ENCODE peak calls at places on chromosomes 2 and 18, in four cellular contexts. O is nephron progenitor cell, E is BJ, X is HFFc6. U is an unnamed sample.

GRCh38 chr18:21406111-21406510 is 164.1 kb downstream of the GREB1L start:
- DNase-seq in O (no peak), E (no peak), X (no peak), U (no peak)

GRCh38 chr2:241282553-241282952 is 32.9 kb downstream of the HDLBP start:
- DNase-seq in O (no peak), E (no peak), X (no peak), U (no peak)

GRCh38 chr2:164389411-164389810 is 231.9 kb downstream of the GRB14 start:
- DNase-seq in O (no peak), E (no peak), X (no peak), U (no peak)

GRCh38 chr2:149630445-149630844 is 42.9 kb upstream of the MMADHC start:
- DNase-seq in O (no peak), E (no peak), X (no peak), U (no peak)

GRCh38 chr2:151946856-151947523 is 118.8 kb upstream of the ARL5A start:
- DNase-seq in O (peak; percentile 40), E (no peak), X (no peak), U (peak; percentile 45)

GRCh38 chr2:218343591-218343990 is 13.1 kb upstream of the CATIP start:
- DNase-seq in O (no peak), E (no peak), X (peak; percentile 44), U (no peak)

GRCh38 chr2:33378551-33379220 is 97.8 kb upstream of the RASGRP3 start:
- DNase-seq in O (no peak), E (no peak), X (no peak), U (peak; percentile 8)

GRCh38 chr2:44267269-44268258 is 7.7 kb upstream of the SLC3A1 start:
- DNase-seq in O (no peak), E (no peak), X (peak; percentile 6), U (no peak)

GRCh38 chr2:168727904-168728470 is 74.5 kb upstream of the NOSTRIN start:
- DNase-seq in O (no peak), E (no peak), X (no peak), U (no peak)

GRCh38 chr2:213317929-213318328 is 33.7 kb downstream of the SPAG16 start:
- DNase-seq in O (no peak), E (peak; percentile 19), X (peak; percentile 50), U (no peak)

GRCh38 chr2:13611939-13612338 is 895.2 kb downstream of the TRIB2 start:
- DNase-seq in O (no peak), E (no peak), X (no peak), U (no peak)

GRCh38 chr2:12730265-12730664 is 13.5 kb downstream of the TRIB2 start:
- DNase-seq in O (no peak), E (no peak), X (no peak), U (no peak)

GRCh38 chr18:62334110-62334509 is 9.0 kb downstream of the TNFRSF11A start:
- DNase-seq in O (no peak), E (no peak), X (peak; percentile 8), U (no peak)

GRCh38 chr2:188132385-188132784 is 159.3 kb upstream of the GULP1 start:
- DNase-seq in O (no peak), E (no peak), X (no peak), U (no peak)

GRCh38 chr2:237863102-237863511 is 3.7 kb downstream of the RAMP1 start:
- DNase-seq in O (no peak), E (no peak), X (no peak), U (no peak)

GRCh38 chr2:119207447-119207846 is 16.2 kb upstream of the STEAP3 start:
- DNase-seq in O (no peak), E (no peak), X (no peak), U (no peak)

GRCh38 chr18:62839874-62840713 is 124.8 kb downstream of the PHLPP1 start:
- DNase-seq in O (no peak), E (no peak), X (no peak), U (no peak)

GRCh38 chr18:52670903-52671302 is 330.9 kb downstream of the DCC start:
- DNase-seq in O (no peak), E (no peak), X (no peak), U (no peak)

GRCh38 chr18:6719914-6720692 is 9.4 kb upstream of the ARHGAP28 start:
- DNase-seq in O (no peak), E (no peak), X (no peak), U (no peak)

GRCh38 chr2:120834206-120834605 is 98.5 kb downstream of the GLI2 start:
- DNase-seq in O (no peak), E (no peak), X (no peak), U (no peak)

GRCh38 chr2:5942204-5942603 is 250.0 kb downstream of the SOX11 start:
- DNase-seq in O (no peak), E (no peak), X (no peak), U (no peak)

GRCh38 chr2:61175036-61175435 is 13.0 kb downstream of the C2orf74 start:
- DNase-seq in O (no peak), E (no peak), X (no peak), U (no peak)

GRCh38 chr18:63534615-63535014 is 7.6 kb upstream of the SERPINB12 start:
- DNase-seq in O (no peak), E (no peak), X (no peak), U (no peak)

GRCh38 chr2:109545828-109546713 is 67.7 kb downstream of the SEPTIN10 start:
- DNase-seq in O (peak; percentile 79), E (no peak), X (peak; percentile 43), U (peak; percentile 74)

GRCh38 chr18:34901299-34901698 is 139.9 kb upstream of the MAPRE2 start:
- DNase-seq in O (no peak), E (no peak), X (no peak), U (no peak)

GRCh38 chr2:241018051-241018891 is 19.9 kb downstream of the SNED1 start:
- DNase-seq in O (no peak), E (no peak), X (no peak), U (no peak)

GRCh38 chr2:105636109-105636740 is 108.5 kb upstream of the NCK2 start:
- DNase-seq in O (no peak), E (no peak), X (no peak), U (no peak)

GRCh38 chr2:48316753-48317750 is 212.9 kb upstream of the STON1 start:
- DNase-seq in O (no peak), E (no peak), X (no peak), U (no peak)

GRCh38 chr2:181576431-181576830 is 80.5 kb downstream of the CERKL start:
- DNase-seq in O (no peak), E (no peak), X (no peak), U (no peak)

GRCh38 chr2:181578829-181579228 is 78.1 kb downstream of the CERKL start:
- DNase-seq in O (no peak), E (no peak), X (no peak), U (no peak)

GRCh38 chr2:181586569-181587076 is 70.3 kb downstream of the CERKL start:
- DNase-seq in O (peak; percentile 28), E (no peak), X (no peak), U (peak; percentile 12)

GRCh38 chr2:181585732-181586131 is 71.2 kb downstream of the CERKL start:
- DNase-seq in O (no peak), E (no peak), X (no peak), U (no peak)

GRCh38 chr2:181581534-181581933 is 75.4 kb downstream of the CERKL start:
- DNase-seq in O (no peak), E (no peak), X (no peak), U (no peak)
- TF ChIP-seq CTCF in O (no peak), E (no peak), X (peak; percentile 47), U (peak; percentile 37)

DNA sequence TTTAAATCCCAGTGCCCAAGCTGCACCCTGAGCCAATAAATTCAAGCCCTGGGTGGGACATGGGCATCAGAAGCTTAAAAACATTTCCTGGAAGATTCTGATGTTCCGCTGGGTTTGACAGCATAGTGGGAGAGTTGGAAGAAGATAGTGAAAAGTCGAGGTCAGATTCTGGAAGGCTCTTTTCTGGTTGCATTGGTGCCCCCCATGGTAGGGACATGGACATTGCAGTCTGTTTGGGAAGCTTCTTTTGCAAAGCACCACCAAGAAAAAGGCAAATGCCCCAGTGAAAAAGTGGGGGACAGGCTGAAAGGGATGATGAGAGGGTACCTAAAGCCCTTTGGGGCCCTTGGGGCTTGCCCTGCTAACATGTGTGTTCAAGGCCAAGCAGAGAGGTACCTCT is 21.0 kb downstream of the MERTK start:
- DNase-seq in O (no peak), E (no peak), X (no peak), U (no peak)
- TF ChIP-seq CTCF in O (no peak), E (peak; percentile 19), X (peak; percentile 42), U (peak; percentile 31)

GRCh38 chr18:9931146-9931545 is 17.3 kb downstream of the VAPA start:
- DNase-seq in O (no peak), E (no peak), X (no peak), U (no peak)
- TF ChIP-seq CTCF in O (no peak), E (no peak), X (no peak), U (no peak)

GRCh38 chr2:117917223-117917917 is 96.5 kb downstream of the CCDC93 start:
- DNase-seq in O (no peak), E (no peak), X (peak; percentile 23), U (no peak)
- TF ChIP-seq CTCF in O (peak; percentile 19), E (peak; percentile 45), X (peak; percentile 72), U (peak; percentile 45)

GRCh38 chr2:45578056-45578843 is 32.8 kb downstream of the SRBD1 start:
- DNase-seq in O (peak; percentile 11), E (no peak), X (peak; percentile 19), U (no peak)
- TF ChIP-seq CTCF in O (peak; percentile 30), E (peak; percentile 58), X (peak; percentile 74), U (peak; percentile 36)

DNA sequence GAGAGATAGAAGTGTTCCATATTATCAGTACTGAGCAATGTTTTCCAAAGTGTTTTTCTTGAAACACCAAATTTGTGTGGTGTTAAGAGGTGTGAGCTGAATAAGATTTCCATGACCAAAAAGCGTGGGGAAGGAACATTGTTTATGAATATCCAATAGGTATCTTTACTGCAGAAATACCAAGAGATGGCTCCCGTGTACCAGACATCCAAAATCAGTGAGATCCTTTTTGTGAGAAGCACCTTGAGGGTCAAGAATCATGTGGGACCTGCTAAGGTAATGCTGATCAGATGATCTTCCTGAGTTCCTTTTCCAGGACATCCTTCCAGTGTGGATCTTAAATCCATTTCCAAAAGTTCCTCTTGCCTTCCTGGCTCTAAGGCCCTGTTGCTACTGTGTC is 246.0 kb downstream of the MYO3B start:
- DNase-seq in O (no peak), E (no peak), X (no peak), U (no peak)
- TF ChIP-seq CTCF in O (no peak), E (no peak), X (no peak), U (no peak)

GRCh38 chr2:74833418-74834233 is at the start of gene HK2:
- DNase-seq in O (peak; percentile 87), E (no peak), X (peak; percentile 73), U (peak; percentile 72)
- TF ChIP-seq CTCF in O (no peak), E (no peak), X (no peak), U (no peak)

GRCh38 chr2:227748079-227748478 is 2.4 kb downstream of the SCYGR8 start:
- DNase-seq in O (peak; percentile 53), E (no peak), X (no peak), U (peak; percentile 13)
- TF ChIP-seq CTCF in O (peak; percentile 49), E (no peak), X (peak; percentile 65), U (peak; percentile 57)

GRCh38 chr2:38553554-38553953 is 49.2 kb downstream of the HNRNPLL start:
- DNase-seq in O (no peak), E (no peak), X (no peak), U (no peak)

GRCh38 chr2:38552259-38552658 is 50.5 kb downstream of the HNRNPLL start:
- DNase-seq in O (no peak), E (no peak), X (no peak), U (no peak)

GRCh38 chr2:38557217-38557616 is 45.5 kb downstream of the HNRNPLL start:
- DNase-seq in O (no peak), E (no peak), X (no peak), U (no peak)

GRCh38 chr2:38556007-38556801 is 46.5 kb downstream of the HNRNPLL start:
- DNase-seq in O (no peak), E (no peak), X (no peak), U (no peak)

GRCh38 chr2:38554973-38555595 is 47.6 kb downstream of the HNRNPLL start:
- DNase-seq in O (no peak), E (no peak), X (peak; percentile 22), U (no peak)
- TF ChIP-seq CTCF in O (peak; percentile 20), E (peak; percentile 51), X (peak; percentile 79), U (peak; percentile 59)

U was measured in neural crest cell.